ENCODE peak calls at places on chromosomes 7 and 10, in four cellular contexts. X is choroid plexus epithelial cell, F is endothelial cell, N is HFF-Myc. D is an unnamed sample.

GRCh38 chr10:99788598-99789259 is 6.3 kb downstream of the ABCC2 start:
- DNase-seq in X (peak; percentile 50), F (no peak), N (no peak), D (no peak)

GRCh38 chr10:102153093-102153620 is 968 bp downstream of the NOLC1 start:
- DNase-seq in X (peak; percentile 27), F (no peak), N (no peak), D (no peak)

GRCh38 chr10:79387466-79387973 is 40.3 kb downstream of the PPIF start:
- DNase-seq in X (peak; percentile 1), F (no peak), N (no peak), D (no peak)

GRCh38 chr10:70115948-70116682 is 16.5 kb downstream of the AIFM2 start:
- DNase-seq in X (peak; percentile 41), F (peak; percentile 61), N (no peak), D (peak; percentile 56)

GRCh38 chr10:1183746-1184145 is 127.6 kb downstream of the WDR37 start:
- DNase-seq in X (no peak), F (no peak), N (no peak), D (no peak)

GRCh38 chr7:106568680-106569499 is 92.1 kb downstream of the CCDC71L start:
- DNase-seq in X (peak; percentile 92), F (no peak), N (no peak), D (no peak)

GRCh38 chr7:150972094-150972493 is 6.0 kb downstream of the KCNH2 start:
- DNase-seq in X (no peak), F (no peak), N (no peak), D (no peak)

GRCh38 chr10:73116017-73116416 is 5.8 kb downstream of the NUDT13 start:
- DNase-seq in X (no peak), F (no peak), N (no peak), D (no peak)

GRCh38 chr7:150371131-150371995 is 2.7 kb downstream of the REPIN1 start:
- DNase-seq in X (no peak), F (no peak), N (no peak), D (no peak)

GRCh38 chr10:102150970-102151773 is 1.0 kb upstream of the NOLC1 start:
- DNase-seq in X (peak; percentile 67), F (no peak), N (peak; percentile 38), D (no peak)

GRCh38 chr10:4267084-4267774 is 482.2 kb upstream of the KLF6 start:
- DNase-seq in X (peak; percentile 54), F (no peak), N (no peak), D (no peak)

GRCh38 chr7:105452085-105452484 is 63.4 kb upstream of the SRPK2 start:
- DNase-seq in X (peak; percentile 37), F (no peak), N (no peak), D (no peak)

GRCh38 chr7:78510580-78511188 is 712.1 kb downstream of the PHTF2 start:
- DNase-seq in X (peak; percentile 65), F (peak; percentile 62), N (peak; percentile 30), D (no peak)

GRCh38 chr10:115795964-115796363 is 477.0 kb downstream of the GFRA1 start:
- DNase-seq in X (no peak), F (no peak), N (no peak), D (no peak)

GRCh38 chr7:51054231-51054630 is 262.4 kb downstream of the COBL start:
- DNase-seq in X (no peak), F (no peak), N (no peak), D (no peak)

GRCh38 chr7:43248961-43249807 is 136.7 kb downstream of the HECW1 start:
- DNase-seq in X (peak; percentile 62), F (no peak), N (peak; percentile 47), D (no peak)

GRCh38 chr7:82839555-82839954 is 323.1 kb downstream of the PCLO start:
- DNase-seq in X (no peak), F (no peak), N (no peak), D (no peak)

GRCh38 chr10:21458496-21458895 is 67.0 kb downstream of the SKIDA1 start:
- DNase-seq in X (no peak), F (no peak), N (no peak), D (no peak)

GRCh38 chr7:22480523-22481075 is 19.4 kb downstream of the STEAP1B start:
- DNase-seq in X (no peak), F (no peak), N (no peak), D (no peak)

GRCh38 chr7:27129729-27130539 is 623 bp downstream of the HOXA4 start:
- DNase-seq in X (no peak), F (no peak), N (no peak), D (peak; percentile 64)

GRCh38 chr10:70598857-70599295 is 3.7 kb downstream of the PRF1 start:
- DNase-seq in X (no peak), F (no peak), N (no peak), D (no peak)

GRCh38 chr7:18770852-18771251 is 275.3 kb downstream of the HDAC9 start:
- DNase-seq in X (peak; percentile 46), F (no peak), N (no peak), D (no peak)

GRCh38 chr7:151058766-151059361 is 525 bp upstream of the SLC4A2 start:
- DNase-seq in X (peak; percentile 66), F (no peak), N (no peak), D (no peak)

GRCh38 chr7:131540491-131541162 is 15.8 kb downstream of the PODXL start:
- DNase-seq in X (peak; percentile 51), F (no peak), N (no peak), D (no peak)

GRCh38 chr7:101173752-101174244 is 6.3 kb downstream of the NAT16 start:
- DNase-seq in X (peak; percentile 51), F (peak; percentile 32), N (peak; percentile 32), D (no peak)

GRCh38 chr10:133310789-133311188 is 2.1 kb downstream of the ZNF511 start:
- DNase-seq in X (no peak), F (no peak), N (no peak), D (no peak)

GRCh38 chr10:60382946-60383681 is 6.6 kb downstream of the ANK3 start:
- DNase-seq in X (peak; percentile 76), F (no peak), N (no peak), D (no peak)

GRCh38 chr10:65419629-65420028 is 1506.2 kb upstream of the LRRTM3 start:
- DNase-seq in X (no peak), F (no peak), N (no peak), D (no peak)

GRCh38 chr7:154553711-154554265 is 449.1 kb downstream of the PAXIP1 start:
- DNase-seq in X (no peak), F (no peak), N (no peak), D (no peak)

GRCh38 chr10:7011994-7012393 is 398.8 kb downstream of the SFMBT2 start:
- DNase-seq in X (no peak), F (no peak), N (no peak), D (no peak)

GRCh38 chr10:16520900-16521299 is 779 bp downstream of the C1QL3 start:
- DNase-seq in X (peak; percentile 26), F (peak; percentile 54), N (no peak), D (peak; percentile 43)

GRCh38 chr10:102538811-102539210 is 35.0 kb downstream of the SUFU start:
- DNase-seq in X (no peak), F (no peak), N (no peak), D (no peak)

GRCh38 chr7:85851571-85852193 is 664.8 kb upstream of the SEMA3D start:
- DNase-seq in X (peak; percentile 85), F (no peak), N (no peak), D (no peak)

GRCh38 chr10:115125505-115125904 is 32.3 kb downstream of the ATRNL1 start:
- DNase-seq in X (peak; percentile 15), F (no peak), N (no peak), D (no peak)

GRCh38 chr10:11525503-11525902 is 85.9 kb downstream of the USP6NL start:
- DNase-seq in X (no peak), F (no peak), N (no peak), D (no peak)

GRCh38 chr7:55502209-55502608 is 70.1 kb downstream of the VOPP1 start:
- DNase-seq in X (no peak), F (no peak), N (no peak), D (no peak)

GRCh38 chr10:77636286-77636966 is 1.2 kb downstream of the KCNMA1 start:
- DNase-seq in X (no peak), F (no peak), N (no peak), D (no peak)
- TF ChIP-seq CTCF in X (no peak), F (no peak), N (no peak), D (peak; percentile 21)

GRCh38 chr10:42864575-42864974 is 82.0 kb downstream of the BMS1 start:
- DNase-seq in X (peak; percentile 39), F (peak; percentile 40), N (no peak), D (no peak)
- TF ChIP-seq CTCF in X (peak; percentile 58), F (no peak), N (no peak), D (no peak)

GRCh38 chr7:99355098-99355497 is 19.4 kb upstream of the ARPC1B start:
- DNase-seq in X (no peak), F (no peak), N (no peak), D (no peak)

GRCh38 chr7:99357701-99358490 is 16.6 kb upstream of the ARPC1B start:
- DNase-seq in X (no peak), F (no peak), N (no peak), D (no peak)

DNA sequence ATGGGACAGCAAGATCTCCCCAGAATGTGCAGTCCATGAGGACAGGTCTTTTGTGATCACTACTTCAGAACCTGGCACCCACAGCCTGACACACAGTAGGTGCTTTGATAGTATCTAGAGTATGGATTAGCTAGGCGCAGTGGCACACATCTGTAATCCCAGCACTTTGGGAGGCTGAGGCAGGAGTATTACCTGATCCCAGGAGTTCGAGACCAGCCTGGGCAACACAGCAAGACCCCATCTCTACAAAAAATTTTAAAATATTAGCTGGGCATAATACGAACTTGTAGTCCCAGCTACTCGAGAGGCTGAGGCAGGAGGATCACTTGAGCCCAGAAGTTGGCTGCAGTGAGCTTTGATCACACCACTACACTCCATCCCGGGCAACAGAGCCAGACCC is 22.3 kb upstream of the ARPC1B start:
- DNase-seq in X (no peak), F (no peak), N (no peak), D (no peak)
- TF ChIP-seq CTCF in X (no peak), F (no peak), N (no peak), D (no peak)

GRCh38 chr7:143492799-143493568 is 15.3 kb downstream of the TAS2R41 start:
- DNase-seq in X (peak; percentile 31), F (no peak), N (no peak), D (no peak)

GRCh38 chr7:143493755-143494154 is 16.1 kb downstream of the TAS2R41 start:
- DNase-seq in X (no peak), F (no peak), N (no peak), D (no peak)

GRCh38 chr7:143492043-143492471 is 14.4 kb downstream of the TAS2R41 start:
- DNase-seq in X (peak; percentile 95), F (no peak), N (no peak), D (no peak)

GRCh38 chr7:143487566-143487965 is 9.9 kb downstream of the TAS2R41 start:
- DNase-seq in X (peak; percentile 76), F (no peak), N (no peak), D (no peak)

GRCh38 chr7:143490719-143491306 is 13.1 kb downstream of the TAS2R41 start:
- DNase-seq in X (peak; percentile 55), F (peak; percentile 32), N (no peak), D (no peak)
- TF ChIP-seq CTCF in X (peak; percentile 83), F (no peak), N (peak; percentile 64), D (no peak)

GRCh38 chr10:130686680-130687300 is 550.6 kb downstream of the GLRX3 start:
- DNase-seq in X (peak; percentile 31), F (no peak), N (no peak), D (no peak)
- TF ChIP-seq CTCF in X (peak; percentile 44), F (no peak), N (no peak), D (no peak)